ENCODE peak calls at places on chromosomes 7 and 10, in four cellular contexts. Y, O, U and V are unnamed samples.

GRCh38 chr7:106480616-106481031 is 180.3 kb downstream of the CCDC71L start:
- DNase-seq in Y (no peak), O (no peak), U (no peak), V (no peak)

GRCh38 chr7:88218836-88219605 is 817 bp downstream of the SRI start:
- DNase-seq in Y (no peak), O (peak; percentile 63), U (no peak), V (peak; percentile 50)

GRCh38 chr10:30182191-30183075 is 123.0 kb upstream of the JCAD start:
- DNase-seq in Y (peak; percentile 59), O (no peak), U (no peak), V (peak; percentile 95)

GRCh38 chr10:18043148-18043547 is 91.4 kb downstream of the SLC39A12 start:
- DNase-seq in Y (no peak), O (no peak), U (no peak), V (peak; percentile 27)

GRCh38 chr7:20304366-20304765 is 26.3 kb upstream of the ITGB8 start:
- DNase-seq in Y (peak; percentile 68), O (no peak), U (no peak), V (no peak)

GRCh38 chr10:63633677-63634487 is 112.7 kb downstream of the REEP3 start:
- DNase-seq in Y (peak; percentile 42), O (no peak), U (no peak), V (peak; percentile 17)

GRCh38 chr7:90298145-90299038 is 22.7 kb downstream of the FAM237B start:
- DNase-seq in Y (peak; percentile 54), O (peak; percentile 53), U (peak; percentile 7), V (peak; percentile 63)

GRCh38 chr10:59508296-59508695 is 145.9 kb upstream of the FAM13C start:
- DNase-seq in Y (no peak), O (no peak), U (no peak), V (peak; percentile 67)

GRCh38 chr7:40827217-40828085 is 692.6 kb downstream of the SUGCT start:
- DNase-seq in Y (no peak), O (no peak), U (no peak), V (peak; percentile 53)

GRCh38 chr10:71795248-71795647 is 21.9 kb upstream of the VSIR start:
- DNase-seq in Y (no peak), O (peak; percentile 21), U (no peak), V (peak; percentile 12)

GRCh38 chr7:44289341-44290249 is 35.8 kb downstream of the CAMK2B start:
- DNase-seq in Y (no peak), O (no peak), U (no peak), V (no peak)

GRCh38 chr10:310371-310770 is 175.1 kb downstream of the ZMYND11 start:
- DNase-seq in Y (no peak), O (no peak), U (no peak), V (no peak)

GRCh38 chr7:116113310-116113709 is 82.7 kb upstream of the TFEC start:
- DNase-seq in Y (no peak), O (no peak), U (no peak), V (no peak)

GRCh38 chr10:130463104-130463875 is 327.1 kb downstream of the GLRX3 start:
- DNase-seq in Y (no peak), O (no peak), U (no peak), V (no peak)

GRCh38 chr10:106682175-106682574 is 482.3 kb downstream of the SORCS1 start:
- DNase-seq in Y (no peak), O (peak; percentile 28), U (no peak), V (no peak)

GRCh38 chr7:145212050-145212449 is 376.2 kb upstream of the TPK1 start:
- DNase-seq in Y (no peak), O (no peak), U (no peak), V (no peak)

GRCh38 chr7:143458263-143458662 is 15.0 kb downstream of the TAS2R60 start:
- DNase-seq in Y (no peak), O (peak; percentile 39), U (no peak), V (peak; percentile 25)

GRCh38 chr7:113629244-113629643 is 289.6 kb downstream of the PPP1R3A start:
- DNase-seq in Y (no peak), O (no peak), U (peak; percentile 56), V (no peak)

GRCh38 chr7:75900617-75901315 is 14.2 kb upstream of the POR start:
- DNase-seq in Y (no peak), O (no peak), U (no peak), V (no peak)

GRCh38 chr7:74216361-74216761 is 6.6 kb downstream of the LAT2 start:
- DNase-seq in Y (no peak), O (no peak), U (no peak), V (no peak)

GRCh38 chr7:100568936-100569844 is 4.5 kb downstream of the SAP25 start:
- DNase-seq in Y (peak; percentile 91), O (no peak), U (no peak), V (no peak)

GRCh38 chr7:151505433-151505832 is 14.3 kb downstream of the RHEB start:
- DNase-seq in Y (no peak), O (no peak), U (no peak), V (no peak)

GRCh38 chr7:155814569-155815276 is 2.5 kb upstream of the SHH start:
- DNase-seq in Y (no peak), O (no peak), U (no peak), V (no peak)

GRCh38 chr10:118209215-118209614 is 132.9 kb downstream of the FAM204A start:
- DNase-seq in Y (peak; percentile 45), O (no peak), U (no peak), V (no peak)

GRCh38 chr10:26486304-26486703 is 48.2 kb downstream of the APBB1IP start:
- DNase-seq in Y (no peak), O (no peak), U (peak; percentile 81), V (peak; percentile 98)

GRCh38 chr10:133022784-133023115 is 65.0 kb upstream of the ADGRA1 start:
- DNase-seq in Y (no peak), O (no peak), U (no peak), V (no peak)

GRCh38 chr10:121324678-121325213 is 273.5 kb downstream of the FGFR2 start:
- DNase-seq in Y (peak; percentile 10), O (no peak), U (no peak), V (no peak)

GRCh38 chr10:1199897-1200721 is 143.9 kb downstream of the WDR37 start:
- DNase-seq in Y (no peak), O (no peak), U (no peak), V (no peak)

GRCh38 chr7:107355616-107356015 is 114.2 kb upstream of the GPR22 start:
- DNase-seq in Y (no peak), O (no peak), U (no peak), V (peak; percentile 74)

GRCh38 chr7:41885748-41886147 is 182.9 kb upstream of the INHBA start:
- DNase-seq in Y (no peak), O (no peak), U (no peak), V (no peak)

GRCh38 chr7:41885078-41885477 is 182.2 kb upstream of the INHBA start:
- DNase-seq in Y (no peak), O (no peak), U (no peak), V (peak; percentile 83)

GRCh38 chr7:41887446-41887845 is 184.6 kb upstream of the INHBA start:
- DNase-seq in Y (no peak), O (no peak), U (no peak), V (no peak)

GRCh38 chr7:41886257-41886905 is 183.5 kb upstream of the INHBA start:
- DNase-seq in Y (no peak), O (no peak), U (no peak), V (peak; percentile 96)

DNA sequence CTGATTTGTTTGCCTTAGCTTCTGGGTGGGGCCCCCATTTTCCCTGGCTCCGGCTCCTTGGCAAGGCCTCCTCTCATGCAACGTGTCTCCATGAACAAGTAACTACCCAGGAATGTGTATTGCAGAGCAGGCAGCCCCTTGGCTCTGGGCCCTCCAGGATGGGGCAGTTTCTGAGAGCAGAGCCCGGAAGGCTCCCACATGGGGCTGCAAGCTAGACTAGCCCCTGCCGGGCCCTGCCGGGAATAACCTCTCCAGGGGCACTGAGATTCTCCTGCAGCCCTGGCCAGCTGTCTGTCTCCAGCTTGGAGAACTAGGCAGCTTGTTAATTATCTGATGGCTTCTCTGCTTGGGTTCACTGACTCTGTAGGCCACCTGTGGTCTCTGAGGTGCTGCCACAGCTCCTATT is 184.0 kb upstream of the INHBA start:
- DNase-seq in Y (no peak), O (no peak), U (no peak), V (peak; percentile 97)
- H3K4me1 ChIP-seq in Y (no peaks in the 10 kb centered on the region), O (peaks cover 13% of the 10 kb centered on the region), U (peaks cover 26% of the 10 kb centered on the region), V (peaks cover 42% of the 10 kb centered on the region)

GRCh38 chr7:139125637-139126036 is 16.1 kb upstream of the ZC3HAV1 start:
- DNase-seq in Y (no peak), O (no peak), U (no peak), V (no peak)
- TF ChIP-seq CTCF in Y (no peak), O (no peak), U (no peak), V (no peak)

GRCh38 chr10:73246322-73246782 is 703 bp downstream of the DNAJC9 start:
- DNase-seq in Y (no peak), O (peak; percentile 17), U (no peak), V (no peak)
- H2AFZ ChIP-seq in Y (no peak overlapping the region), O (peak overlapping the region; percentile 53), U (peak overlapping the region; percentile 81), V (peak overlapping the region; percentile 79)

GRCh38 chr7:47420117-47420780 is 161.7 kb downstream of the TNS3 start:
- DNase-seq in Y (no peak), O (no peak), U (no peak), V (no peak)

GRCh38 chr7:47424523-47424922 is 157.4 kb downstream of the TNS3 start:
- DNase-seq in Y (no peak), O (no peak), U (no peak), V (no peak)

GRCh38 chr7:47418910-47419309 is 163.0 kb downstream of the TNS3 start:
- DNase-seq in Y (no peak), O (no peak), U (no peak), V (peak; percentile 96)

GRCh38 chr7:47423196-47423595 is 158.7 kb downstream of the TNS3 start:
- DNase-seq in Y (no peak), O (no peak), U (no peak), V (no peak)

GRCh38 chr7:47422631-47423030 is 159.3 kb downstream of the TNS3 start:
- DNase-seq in Y (no peak), O (no peak), U (no peak), V (peak; percentile 36)
- H3K4me1 ChIP-seq in Y (peaks cover 18% of the 10 kb centered on the region), O (no peaks in the 10 kb centered on the region), U (peaks cover 2% of the 10 kb centered on the region), V (peaks cover 10% of the 10 kb centered on the region)

DNA sequence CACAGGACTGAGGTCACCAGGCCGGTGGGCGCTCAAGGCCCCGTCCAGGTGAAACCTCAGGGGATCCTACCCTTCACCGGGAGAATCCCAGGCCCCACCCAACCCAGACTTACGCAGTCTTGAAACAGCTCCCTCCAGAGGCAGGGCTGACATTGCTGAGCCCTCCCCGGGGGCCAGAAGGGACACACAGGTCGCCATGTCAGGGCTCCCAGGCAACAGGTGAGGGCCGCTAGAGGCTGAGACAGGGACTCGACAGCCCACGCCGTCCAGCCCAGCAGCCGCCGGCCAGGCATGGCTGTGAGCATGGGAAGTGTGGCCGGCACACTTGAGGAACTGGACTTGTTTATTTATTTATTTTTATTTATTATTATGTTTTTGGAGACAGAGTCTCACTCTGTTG is 10.3 kb downstream of the MICALL2 start:
- DNase-seq in Y (no peak), O (no peak), U (no peak), V (no peak)
- TF ChIP-seq CTCF in Y (no peak), O (no peak), U (no peak), V (no peak)